ENCODE peak calls at places on chromosomes 12 and 14, in six cellular contexts. R is left lung, H is lower lobe of right lung, I is pancreas, P is adrenal gland, C is ovary. U is an unnamed sample. For H3K9me3, the result is how much of the 10 kb centered on the place peaks cover.

GRCh38 chr12:40439771-40440492 is 215.1 kb downstream of the LRRK2 start:
- DNase-seq in H (no peak), I (no peak), P (no peak), C (no peak), R (no peak), U (no peak)

GRCh38 chr12:18339633-18340032 is 78.3 kb downstream of the PIK3C2G start:
- DNase-seq in I (no peak), P (no peak), R (no peak), C (no peak), H (no peak), U (no peak)

GRCh38 chr12:41045509-41045908 is 142.6 kb upstream of the PDZRN4 start:
- DNase-seq in C (no peak), I (no peak), R (no peak), H (no peak), P (no peak), U (no peak)

GRCh38 chr14:69873877-69874780 is 5.1 kb upstream of the SMOC1 start:
- DNase-seq in H (no peak), R (no peak), C (no peak), P (no peak), I (no peak), U (no peak)

GRCh38 chr14:31162910-31163649 is 44.5 kb downstream of the HECTD1 start:
- DNase-seq in H (no peak), P (no peak), I (no peak), R (no peak), C (no peak), U (no peak)

GRCh38 chr14:89284368-89285058 is 132.5 kb downstream of the FOXN3 start:
- DNase-seq in P (no peak), H (no peak), R (no peak), I (peak), C (no peak), U (no peak)

GRCh38 chr14:70655110-70655826 is 13.6 kb downstream of the TTC9 start:
- DNase-seq in I (no peak), R (no peak), P (no peak), H (no peak), C (no peak), U (no peak)

GRCh38 chr14:69776875-69777453 is 10.0 kb downstream of the SRSF5 start:
- DNase-seq in C (no peak), H (no peak), R (no peak), P (no peak), I (no peak), U (no peak)

GRCh38 chr12:22672951-22673350 is 48.0 kb downstream of the ETNK1 start:
- DNase-seq in R (no peak), I (no peak), H (no peak), C (no peak), P (no peak), U (no peak)

GRCh38 chr12:56581418-56582145 is 48.5 kb downstream of the BAZ2A start:
- DNase-seq in R (no peak), I (no peak), H (no peak), P (peak), C (peak), U (no peak)

DNA sequence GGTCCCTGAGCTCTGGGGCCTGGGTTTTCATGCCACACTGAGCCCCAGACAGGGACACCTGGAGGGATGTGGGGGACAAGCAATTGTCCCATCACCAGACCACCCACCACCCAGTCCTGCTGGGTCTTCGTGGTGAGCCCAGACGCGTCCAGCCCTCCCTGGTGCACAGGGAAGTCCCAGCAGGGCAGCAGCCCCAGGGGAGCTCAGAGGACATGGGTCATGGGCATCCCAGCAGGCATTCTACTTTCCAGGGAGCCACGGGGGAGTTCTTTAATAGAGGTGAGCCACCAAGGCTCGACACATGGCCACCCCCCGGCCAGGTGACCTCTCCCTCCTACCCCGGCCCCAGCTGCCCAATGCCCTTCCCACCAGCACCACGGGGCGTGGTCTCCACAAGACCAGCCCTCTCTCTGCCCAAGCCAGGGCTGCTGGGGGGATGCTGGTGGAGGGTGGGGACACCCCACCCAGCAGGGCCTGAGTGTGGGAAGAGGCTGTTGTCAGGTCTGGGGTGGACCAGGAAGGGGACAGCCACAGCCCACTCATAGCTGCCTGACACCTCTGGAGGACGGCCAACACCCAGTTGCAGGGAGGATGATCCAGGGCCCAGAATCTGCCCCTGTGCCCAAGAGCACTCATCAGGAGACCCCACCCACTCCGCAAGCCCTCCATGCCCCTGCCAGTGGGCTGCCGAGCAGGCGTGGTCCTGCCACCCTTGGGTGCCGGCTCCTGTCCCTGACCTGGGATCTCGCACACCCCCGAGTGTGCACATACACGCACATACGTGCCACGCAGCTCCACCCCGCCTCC is 14.1 kb downstream of the AKT1 start:
- DNase-seq in C (no peak), P (no peak), I (no peak), H (no peak), R (no peak), U (no peak)
- TF ChIP-seq CTCF in C (no peak), P (no peak), I (no peak), H (no peak), R (no peak), U (no peak)

GRCh38 chr12:19963972-19964371 is 404.4 kb upstream of the PDE3A start:
- DNase-seq in I (no peak), R (no peak), P (no peak), H (no peak), C (no peak), U (no peak)
- H3K9me3 ChIP-seq in I (under half), R (under half), P (under half), H (under half), C (under half), U (under half)

GRCh38 chr14:75204106-75204505 is 27.7 kb upstream of the TMED10 start:
- DNase-seq in R (no peak), I (no peak), P (no peak), H (no peak), C (no peak), U (no peak)

GRCh38 chr14:75205586-75205985 is 29.2 kb upstream of the TMED10 start:
- DNase-seq in P (no peak), C (no peak), R (no peak), H (no peak), I (no peak), U (no peak)

GRCh38 chr14:75202671-75203070 is 26.3 kb upstream of the TMED10 start:
- DNase-seq in R (no peak), C (no peak), I (no peak), H (no peak), P (no peak), U (no peak)

GRCh38 chr14:75208843-75209242 is 32.4 kb upstream of the TMED10 start:
- DNase-seq in R (no peak), H (no peak), C (no peak), P (no peak), I (no peak), U (no peak)

GRCh38 chr14:75206190-75206589 is 29.8 kb upstream of the TMED10 start:
- DNase-seq in H (no peak), C (no peak), R (no peak), I (no peak), P (no peak), U (no peak)
- H3K27ac ChIP-seq in H (no peak), C (no peak), R (no peak), I (no peak), P (no peak), U (no peak)

GRCh38 chr14:56686416-56686815 is 106.8 kb downstream of the TMEM260 start:
- DNase-seq in P (no peak), I (peak), H (no peak), R (no peak), C (no peak), U (no peak)
- TF ChIP-seq CTCF in P (peak), I (no peak), H (no peak), R (no peak), C (no peak), U (no peak)

GRCh38 chr14:83379371-83379770 is 1845.7 kb upstream of the SEL1L start:
- DNase-seq in C (no peak), R (no peak), P (no peak), H (no peak), I (no peak), U (no peak)
- H3K9me3 ChIP-seq in C (under half), R (under half), P (under half), H (under half), I (under half), U (under half)

GRCh38 chr12:130132831-130133635 is 29.2 kb upstream of the FZD10 start:
- DNase-seq in C (no peak), P (no peak), H (no peak), R (no peak), I (no peak), U (peak)

GRCh38 chr12:130131025-130131424 is 31.2 kb upstream of the FZD10 start:
- DNase-seq in C (no peak), H (no peak), I (no peak), P (no peak), R (no peak), U (no peak)

GRCh38 chr12:130133851-130134562 is 28.3 kb upstream of the FZD10 start:
- DNase-seq in H (no peak), C (no peak), R (no peak), I (no peak), P (no peak), U (peak)

GRCh38 chr12:130134563-130134915 is 27.7 kb upstream of the FZD10 start:
- DNase-seq in C (no peak), R (no peak), I (no peak), P (no peak), H (no peak), U (peak)

GRCh38 chr12:130131817-130132216 is 30.4 kb upstream of the FZD10 start:
- DNase-seq in H (no peak), P (no peak), R (no peak), C (no peak), I (no peak), U (no peak)
- H3K27ac ChIP-seq in H (no peak), P (no peak), R (no peak), C (no peak), I (no peak), U (no peak)

GRCh38 chr12:31440134-31440533 is 114.2 kb upstream of the SINHCAF start:
- DNase-seq in R (no peak), P (no peak), C (no peak), I (no peak), H (no peak), U (no peak)
- TF ChIP-seq CTCF in R (no peak), P (no peak), C (no peak), I (no peak), H (no peak), U (no peak)

GRCh38 chr14:27927519-27927918 is 839.1 kb upstream of the FOXG1 start:
- DNase-seq in C (no peak), I (no peak), H (no peak), P (no peak), R (no peak), U (no peak)
- H3K9me3 ChIP-seq in C (under half), I (under half), H (under half), P (under half), R (under half), U (under half)

GRCh38 chr12:66127695-66128094 is 2.9 kb downstream of the LLPH start:
- DNase-seq in P (peak), R (no peak), I (no peak), C (peak), H (no peak), U (no peak)

GRCh38 chr12:66130267-66131066 is at the start of gene LLPH:
- DNase-seq in C (peak), R (peak), I (peak), P (peak), H (peak), U (peak)

GRCh38 chr12:66129934-66130266 is 650 bp downstream of the LLPH start:
- DNase-seq in C (no peak), I (no peak), R (no peak), H (no peak), P (peak), U (no peak)

GRCh38 chr12:66131067-66131688 is 628 bp upstream of the LLPH start:
- DNase-seq in R (no peak), P (no peak), C (no peak), H (no peak), I (no peak), U (no peak)

DNA sequence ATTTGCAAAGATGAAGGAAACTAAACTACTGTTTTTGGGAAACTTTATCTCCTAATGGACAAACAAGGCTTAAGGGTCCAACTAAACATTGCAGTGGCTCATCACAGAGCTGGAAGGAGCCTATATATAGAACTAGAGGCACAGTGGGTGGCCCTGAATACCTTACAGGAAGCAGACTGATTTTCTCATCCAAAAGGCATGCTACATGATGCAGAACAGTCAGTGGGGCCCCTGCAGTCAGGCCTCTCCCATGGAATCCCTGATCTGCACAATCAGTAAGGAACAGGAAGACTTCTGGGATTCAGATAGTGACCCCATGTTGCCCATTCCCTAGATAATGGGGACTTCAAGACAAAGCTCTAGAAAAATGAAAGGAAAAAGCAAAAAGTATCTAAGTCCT is 1.9 kb upstream of the LLPH start:
- DNase-seq in I (no peak), P (no peak), C (no peak), H (no peak), R (no peak), U (no peak)
- H3K27ac ChIP-seq in I (no peak), P (no peak), C (no peak), H (no peak), R (no peak), U (no peak)

GRCh38 chr12:11170810-11171144 is 217 bp upstream of the SMIM10L1 start:
- DNase-seq in C (no peak), I (no peak), P (no peak), H (no peak), R (no peak), U (no peak)

GRCh38 chr12:11166300-11166699 is 4.7 kb upstream of the SMIM10L1 start:
- DNase-seq in C (no peak), H (no peak), I (no peak), P (no peak), R (no peak), U (no peak)

GRCh38 chr12:11171953-11172675 is 1.1 kb downstream of the SMIM10L1 start:
- DNase-seq in I (no peak), C (no peak), P (no peak), H (no peak), R (no peak), U (no peak)

GRCh38 chr12:11174022-11174421 is 3.0 kb downstream of the SMIM10L1 start:
- DNase-seq in C (no peak), I (no peak), H (no peak), R (no peak), P (no peak), U (no peak)

DNA sequence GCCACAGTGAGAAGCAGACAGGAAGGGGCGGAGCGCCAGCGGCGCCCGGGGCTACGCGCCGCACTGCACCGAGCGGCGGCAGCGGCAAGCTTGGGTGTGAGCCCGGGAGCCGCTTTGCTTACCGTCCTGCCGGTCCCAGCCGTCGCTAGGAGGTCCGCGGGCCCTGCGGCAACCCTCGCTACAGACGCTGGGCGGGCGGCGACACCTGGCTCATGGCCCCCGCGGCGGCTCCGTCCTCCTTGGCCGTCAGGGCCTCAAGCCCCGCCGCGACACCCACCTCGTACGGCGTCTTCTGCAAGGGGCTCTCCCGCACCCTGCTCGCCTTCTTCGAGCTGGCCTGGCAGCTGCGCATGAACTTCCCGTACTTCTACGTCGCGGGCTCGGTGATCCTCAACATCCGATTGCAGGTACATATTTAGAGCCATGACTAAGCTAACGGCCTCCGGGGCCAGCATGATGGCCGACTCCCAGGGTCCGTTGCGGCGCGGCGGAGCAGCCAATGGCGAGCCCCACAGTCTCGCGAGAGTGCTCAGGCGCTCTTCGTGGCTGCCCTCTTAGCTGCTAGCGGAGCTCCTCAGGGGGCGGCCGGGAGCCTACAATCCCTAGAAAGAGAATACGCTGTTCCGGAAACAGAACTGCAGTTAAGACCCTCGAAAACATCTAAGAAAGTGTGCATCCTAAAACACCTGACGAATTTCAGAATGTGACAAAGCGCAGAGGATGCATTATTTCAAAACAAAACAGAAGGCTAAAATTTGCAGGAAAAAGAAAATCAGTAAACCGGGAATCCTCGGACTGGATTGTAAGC is at the start of gene SMIM10L1:
- DNase-seq in C (peak), H (peak), P (peak), I (peak), R (peak), U (peak)
- TF ChIP-seq CTCF in C (no peak), H (no peak), P (peak), I (no peak), R (no peak), U (no peak)